ENCODE peak calls at places on chromosome 17, in seven cellular contexts. F is hepatocyte, H is neural progenitor cell, O is A673, E is GM23338, R is GM23248, P is SK-N-MC. S is an unnamed sample.

GRCh38 chr17:58172369-58173071 is 5.7 kb downstream of the OR4D2 start:
- DNase-seq in F (no peak), H (peak), O (peak), E (peak), R (peak), P (peak), S (no peak)

GRCh38 chr17:20228410-20228809 is 219.3 kb downstream of the SPECC1 start:
- DNase-seq in F (no peak), H (no peak), O (no peak), E (no peak), R (no peak), P (no peak), S (no peak)

GRCh38 chr17:59627269-59627668 is 7.6 kb downstream of the CLTC start:
- DNase-seq in F (no peak), H (no peak), O (no peak), E (no peak), R (peak), P (no peak), S (no peak)

GRCh38 chr17:40598928-40599627 is 33.8 kb upstream of the CCR7 start:
- DNase-seq in F (no peak), H (no peak), O (no peak), E (no peak), R (no peak), P (no peak), S (no peak)

GRCh38 chr17:1967092-1967662 is 58.0 kb downstream of the RTN4RL1 start:
- DNase-seq in F (no peak), H (peak), O (no peak), E (peak), R (no peak), P (no peak), S (no peak)

GRCh38 chr17:69717819-69718218 is 303.3 kb downstream of the MAP2K6 start:
- DNase-seq in F (no peak), H (no peak), O (no peak), E (no peak), R (no peak), P (no peak), S (no peak)

GRCh38 chr17:28258347-28258887 is 60.6 kb upstream of the TMEM97 start:
- DNase-seq in F (no peak), H (no peak), O (no peak), E (no peak), R (no peak), P (no peak), S (no peak)

GRCh38 chr17:1000597-1001490 is 3.9 kb downstream of the TIMM22 start:
- DNase-seq in F (peak), H (no peak), O (no peak), E (no peak), R (peak), P (no peak), S (peak)

GRCh38 chr17:81471804-81472456 is 40.7 kb downstream of the ACTG1 start:
- DNase-seq in F (peak), H (peak), O (peak), E (peak), R (peak), P (no peak), S (peak)

GRCh38 chr17:33381201-33381600 is 88.1 kb upstream of the ASIC2 start:
- DNase-seq in F (peak), H (peak), O (no peak), E (peak), R (peak), P (no peak), S (no peak)

GRCh38 chr17:71251936-71252335 is 868.9 kb upstream of the SOX9 start:
- DNase-seq in F (no peak), H (no peak), O (no peak), E (no peak), R (peak), P (no peak), S (no peak)

GRCh38 chr17:67779098-67779672 is 46.1 kb upstream of the BPTF start:
- DNase-seq in F (peak), H (peak), O (peak), E (peak), R (peak), P (no peak), S (peak)

GRCh38 chr17:66809408-66809807 is 25.5 kb upstream of the CACNG5 start:
- DNase-seq in F (no peak), H (no peak), O (no peak), E (no peak), R (no peak), P (no peak), S (no peak)

GRCh38 chr17:19309701-19310100 is 52.8 kb downstream of the B9D1 start:
- DNase-seq in F (no peak), H (no peak), O (no peak), E (no peak), R (no peak), P (no peak), S (no peak)

GRCh38 chr17:65537845-65538678 is 23.4 kb downstream of the AXIN2 start:
- DNase-seq in F (no peak), H (no peak), O (no peak), E (no peak), R (no peak), P (no peak), S (no peak)

GRCh38 chr17:19440421-19440820 is 29.4 kb downstream of the RNF112 start:
- DNase-seq in F (no peak), H (no peak), O (no peak), E (no peak), R (no peak), P (no peak), S (no peak)

GRCh38 chr17:11503292-11503691 is 95.0 kb upstream of the DNAH9 start:
- DNase-seq in F (no peak), H (peak), O (no peak), E (no peak), R (no peak), P (no peak), S (no peak)

GRCh38 chr17:62852195-62852594 is 44.1 kb upstream of the MARCHF10 start:
- DNase-seq in F (no peak), H (no peak), O (no peak), E (no peak), R (no peak), P (no peak), S (no peak)

GRCh38 chr17:62093188-62094155 is 28.4 kb upstream of the MED13 start:
- DNase-seq in F (no peak), H (no peak), O (no peak), E (no peak), R (peak), P (no peak), S (peak)

GRCh38 chr17:41919165-41919817 is 540 bp upstream of the ACLY start:
- DNase-seq in F (peak), H (peak), O (no peak), E (peak), R (no peak), P (no peak), S (no peak)

GRCh38 chr17:18248300-18248731 is 10.2 kb downstream of the FLII start:
- DNase-seq in F (peak), H (peak), O (peak), E (peak), R (peak), P (no peak), S (peak)

GRCh38 chr17:28550858-28551257 is 1.6 kb downstream of the UNC119 start:
- DNase-seq in F (no peak), H (no peak), O (no peak), E (no peak), R (no peak), P (no peak), S (no peak)

GRCh38 chr17:72734611-72735010 is 357.9 kb downstream of the SLC39A11 start:
- DNase-seq in F (no peak), H (no peak), O (no peak), E (no peak), R (no peak), P (no peak), S (no peak)

GRCh38 chr17:61393550-61393903 is 6.1 kb upstream of the TBX2 start:
- DNase-seq in F (no peak), H (no peak), O (no peak), E (no peak), R (peak), P (no peak), S (no peak)

GRCh38 chr17:59366773-59367656 is 35.6 kb downstream of the YPEL2 start:
- DNase-seq in F (peak), H (no peak), O (no peak), E (no peak), R (peak), P (no peak), S (peak)

GRCh38 chr17:81331527-81332043 is 36.5 kb upstream of the SLC38A10 start:
- DNase-seq in F (no peak), H (peak), O (no peak), E (no peak), R (no peak), P (no peak), S (no peak)

GRCh38 chr17:40325156-40326013 is 16.4 kb downstream of the RARA start:
- DNase-seq in F (no peak), H (no peak), O (no peak), E (no peak), R (no peak), P (no peak), S (no peak)

GRCh38 chr17:10772425-10773380 is 31.2 kb downstream of the TMEM238L start:
- DNase-seq in F (peak), H (peak), O (peak), E (peak), R (no peak), P (no peak), S (no peak)

GRCh38 chr17:61366076-61366714 is 33.4 kb upstream of the TBX2 start:
- DNase-seq in F (no peak), H (no peak), O (no peak), E (no peak), R (peak), P (no peak), S (no peak)

GRCh38 chr17:38681096-38681495 is 6.3 kb upstream of the EPOP start:
- DNase-seq in F (no peak), H (no peak), O (no peak), E (peak), R (no peak), P (no peak), S (no peak)

GRCh38 chr17:79831367-79832210 is 7.7 kb downstream of the CBX4 start:
- DNase-seq in F (peak), H (peak), O (no peak), E (peak), R (no peak), P (no peak), S (no peak)

GRCh38 chr17:75063201-75063600 is 16.2 kb downstream of the KCTD2 start:
- DNase-seq in F (no peak), H (no peak), O (no peak), E (no peak), R (no peak), P (no peak), S (no peak)

GRCh38 chr17:26807024-26807423 is 486.9 kb upstream of the WSB1 start:
- DNase-seq in F (no peak), H (no peak), O (no peak), E (no peak), R (no peak), P (no peak), S (no peak)

GRCh38 chr17:48647103-48647963 is 21.2 kb upstream of the HOXB9 start:
- DNase-seq in F (no peak), H (peak), O (no peak), E (peak), R (peak), P (no peak), S (no peak)
- TF ChIP-seq EZH2 in F (peak), H (peak), O (no peak), E (peak), R (no peak), P (no peak), S (no peak)

GRCh38 chr17:82475458-82475857 is 16.9 kb downstream of the NARF start:
- DNase-seq in F (no peak), H (no peak), O (no peak), E (no peak), R (no peak), P (no peak), S (no peak)

GRCh38 chr17:82480345-82480744 is 21.8 kb downstream of the NARF start:
- DNase-seq in F (no peak), H (no peak), O (no peak), E (no peak), R (no peak), P (no peak), S (no peak)

GRCh38 chr17:82483204-82483660 is 24.7 kb downstream of the NARF start:
- DNase-seq in F (no peak), H (no peak), O (no peak), E (no peak), R (no peak), P (no peak), S (no peak)

GRCh38 chr17:82477934-82478333 is 19.4 kb downstream of the NARF start:
- DNase-seq in F (no peak), H (no peak), O (no peak), E (no peak), R (no peak), P (no peak), S (no peak)

GRCh38 chr17:82479602-82480001 is 21.1 kb downstream of the NARF start:
- DNase-seq in F (no peak), H (no peak), O (no peak), E (no peak), R (no peak), P (no peak), S (no peak)
- TF ChIP-seq EZH2 in F (no peak), H (no peak), O (no peak), E (no peak), R (no peak), P (no peak), S (no peak)

DNA sequence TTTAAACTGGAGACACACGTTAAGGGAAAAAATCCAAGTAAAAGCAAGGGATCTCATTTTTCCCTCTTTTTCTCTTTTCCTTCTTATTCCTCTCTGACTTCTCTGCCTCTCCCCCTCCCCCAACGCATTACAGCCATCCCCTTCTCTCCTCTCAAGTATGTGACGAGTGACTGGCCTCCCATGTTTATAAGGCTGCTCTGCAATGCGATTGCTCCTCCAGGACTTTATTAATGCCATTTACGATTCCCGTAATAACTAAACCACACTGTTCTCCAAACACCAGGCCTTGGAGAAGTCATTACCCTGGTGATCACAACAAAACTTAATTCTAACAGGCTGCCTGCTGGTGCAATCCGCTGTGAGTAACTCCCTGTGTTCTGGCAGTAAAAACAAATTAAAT is 88.8 kb downstream of the HS3ST3B1 start:
- DNase-seq in F (no peak), H (no peak), O (no peak), E (peak), R (no peak), P (no peak), S (no peak)
- TF ChIP-seq EZH2 in F (no peak), H (no peak), O (no peak), E (no peak), R (no peak), P (no peak), S (no peak)

GRCh38 chr17:7280519-7281073 is 922 bp upstream of the SLC2A4 start:
- DNase-seq in F (peak), H (peak), O (peak), E (peak), R (peak), P (no peak), S (peak)
- TF ChIP-seq EZH2 in F (no peak), H (peak), O (no peak), E (no peak), R (no peak), P (no peak), S (no peak)

GRCh38 chr17:47847341-47848197 is 3.4 kb downstream of the SP6 start:
- DNase-seq in F (no peak), H (peak), O (no peak), E (peak), R (peak), P (no peak), S (no peak)
- TF ChIP-seq EZH2 in F (peak), H (no peak), O (peak), E (peak), R (no peak), P (no peak), S (no peak)

DNA sequence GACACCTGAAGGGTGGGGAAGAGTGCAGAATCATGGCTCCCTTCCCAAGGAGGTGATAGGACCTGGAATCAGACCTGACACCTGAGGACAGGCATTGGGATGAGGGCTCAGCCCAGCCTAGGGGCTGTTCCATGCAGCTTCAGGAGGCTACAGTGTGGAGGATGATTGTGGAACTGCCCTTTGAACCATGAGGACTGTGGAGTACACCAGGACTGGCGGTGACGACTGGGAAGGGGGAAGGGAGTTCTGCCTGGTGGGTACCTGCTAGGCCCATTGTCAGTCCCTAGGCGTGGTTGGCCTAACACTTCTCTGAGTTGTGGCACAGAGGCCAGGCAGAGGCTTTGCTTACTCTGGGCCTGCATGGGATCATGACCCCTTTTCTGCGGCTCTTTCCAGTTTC is 76.1 kb downstream of the MPRIP start:
- DNase-seq in F (peak), H (no peak), O (no peak), E (no peak), R (no peak), P (no peak), S (no peak)
- TF ChIP-seq EZH2 in F (no peak), H (no peak), O (no peak), E (no peak), R (no peak), P (no peak), S (no peak)

GRCh38 chr17:47718634-47719405 is 14.2 kb upstream of the TBX21 start:
- DNase-seq in F (no peak), H (no peak), O (no peak), E (no peak), R (no peak), P (no peak), S (no peak)

GRCh38 chr17:47720754-47721533 is 12.1 kb upstream of the TBX21 start:
- DNase-seq in F (peak), H (peak), O (peak), E (peak), R (peak), P (no peak), S (no peak)

GRCh38 chr17:47720196-47720595 is 12.8 kb upstream of the TBX21 start:
- DNase-seq in F (no peak), H (no peak), O (no peak), E (no peak), R (no peak), P (no peak), S (no peak)

GRCh38 chr17:47717845-47718621 is 15.0 kb upstream of the TBX21 start:
- DNase-seq in F (no peak), H (no peak), O (no peak), E (no peak), R (peak), P (no peak), S (no peak)

DNA sequence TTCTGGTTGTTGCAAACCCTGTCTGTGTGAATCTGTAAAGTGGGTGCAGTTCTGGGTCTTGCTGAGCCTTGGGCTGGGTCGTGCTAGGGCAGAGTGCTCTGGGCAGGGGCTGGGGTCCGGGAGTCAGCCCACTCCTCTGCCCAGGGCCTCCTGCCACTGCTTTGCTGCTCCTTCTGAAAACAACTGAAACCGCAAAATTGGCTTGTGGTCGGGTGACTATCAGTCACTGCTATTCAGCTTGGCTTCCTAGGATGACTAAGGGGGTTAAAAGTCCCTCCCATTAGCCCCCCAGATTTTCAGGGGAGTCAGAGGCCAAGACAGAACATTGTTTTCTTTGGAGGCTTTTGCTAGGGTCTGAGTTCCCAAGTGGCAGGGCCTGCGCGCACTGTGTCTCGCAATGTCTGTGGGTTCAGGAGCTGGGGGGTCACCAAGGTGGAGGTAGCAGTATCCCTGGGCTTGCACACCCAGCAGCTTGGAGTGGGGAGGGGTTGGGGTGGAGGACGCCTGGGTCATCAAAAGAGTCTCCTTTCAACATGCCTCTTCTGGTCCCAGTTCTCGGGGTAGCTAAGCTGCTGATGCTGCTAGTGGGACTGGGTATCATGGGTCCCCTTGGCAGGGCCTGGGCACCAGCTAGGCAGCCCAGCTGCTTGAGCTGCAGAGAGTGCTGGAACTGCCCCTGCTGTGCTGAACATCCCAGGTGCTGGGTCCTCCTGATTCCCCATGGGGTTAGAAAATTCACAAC is 13.5 kb upstream of the TBX21 start:
- DNase-seq in F (no peak), H (no peak), O (no peak), E (no peak), R (peak), P (no peak), S (no peak)
- TF ChIP-seq EZH2 in F (no peak), H (no peak), O (no peak), E (no peak), R (no peak), P (no peak), S (no peak)

GRCh38 chr17:78271419-78272160 is 40.2 kb downstream of the TMEM235 start:
- DNase-seq in F (peak), H (no peak), O (no peak), E (no peak), R (no peak), P (no peak), S (no peak)

GRCh38 chr17:78272914-78273258 is 41.5 kb downstream of the TMEM235 start:
- DNase-seq in F (no peak), H (no peak), O (no peak), E (no peak), R (no peak), P (no peak), S (no peak)

GRCh38 chr17:78273813-78274212 is 42.4 kb downstream of the TMEM235 start:
- DNase-seq in F (peak), H (no peak), O (no peak), E (no peak), R (no peak), P (no peak), S (no peak)

GRCh38 chr17:78269893-78270490 is 38.6 kb downstream of the TMEM235 start:
- DNase-seq in F (peak), H (peak), O (no peak), E (no peak), R (no peak), P (no peak), S (no peak)

GRCh38 chr17:78272181-78272913 is 40.9 kb downstream of the TMEM235 start:
- DNase-seq in F (peak), H (peak), O (no peak), E (peak), R (no peak), P (no peak), S (no peak)
- TF ChIP-seq EZH2 in F (no peak), H (no peak), O (no peak), E (no peak), R (no peak), P (no peak), S (no peak)

DNA sequence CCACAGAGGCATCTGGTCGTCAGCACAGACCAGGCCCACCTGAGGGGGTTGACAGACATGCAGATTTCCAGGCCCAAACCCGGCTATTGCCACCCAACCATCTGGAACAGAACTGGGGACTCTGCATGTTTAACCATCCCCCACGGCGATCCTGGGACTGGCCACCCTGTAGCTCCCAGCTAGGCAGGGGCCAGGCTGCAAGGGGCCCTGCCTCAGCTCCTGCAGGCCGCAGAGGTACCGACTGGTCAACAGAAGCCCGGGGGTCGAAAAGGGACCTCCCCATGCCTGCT is 223.5 kb upstream of the TNRC6C start:
- DNase-seq in F (no peak), H (no peak), O (no peak), E (no peak), R (no peak), P (no peak), S (no peak)
- TF ChIP-seq EZH2 in F (no peak), H (no peak), O (no peak), E (no peak), R (no peak), P (no peak), S (no peak)